ENCODE peak calls at places on chromosome 17, in nine cellular contexts. X is tibial artery; Q is kidney; B is hepatocyte; U is ascending aorta; S is heart right ventricle; V is uterus; L is CD8-positive, alpha-beta memory T cell; K is HCT116. F is an unnamed sample. For H3K36me3, the result is how much of the 10 kb centered on the place peaks cover.

GRCh38 chr17:72104863-72105234 is 16.0 kb upstream of the SOX9 start:
- DNase-seq in L (no peak), K (no peak), S (no peak), U (no peak), Q (no peak), B (no peak), X (no peak), V (no peak), F (no peak)

GRCh38 chr17:70905796-70906195 is 736.5 kb downstream of the KCNJ2 start:
- DNase-seq in V (no peak), X (peak), Q (peak), U (peak), B (peak), K (peak), S (peak), L (no peak), F (peak)

GRCh38 chr17:72560303-72561247 is 439.8 kb downstream of the SOX9 start:
- DNase-seq in Q (no peak), X (no peak), V (no peak), S (no peak), B (peak), U (no peak), L (peak), K (peak), F (no peak)

GRCh38 chr17:19448341-19449268 is 37.6 kb downstream of the RNF112 start:
- DNase-seq in B (peak), X (peak), S (no peak), V (peak), Q (no peak), U (peak), K (no peak), L (no peak), F (no peak)

GRCh38 chr17:68435876-68436842 is 21.1 kb downstream of the WIPI1 start:
- DNase-seq in Q (no peak), B (peak), X (peak), V (peak), L (peak), U (peak), S (peak), K (peak), F (peak)

GRCh38 chr17:47730681-47731080 is 2.4 kb upstream of the TBX21 start:
- DNase-seq in X (no peak), L (no peak), U (no peak), Q (no peak), B (no peak), S (no peak), K (no peak), V (no peak), F (no peak)

GRCh38 chr17:74430706-74431567 is 951 bp upstream of the GPRC5C start:
- DNase-seq in Q (peak), V (peak), U (peak), S (peak), X (peak), L (no peak), K (peak), B (peak), F (peak)

GRCh38 chr17:8488931-8489330 is 53.2 kb downstream of the NDEL1 start:
- DNase-seq in L (no peak), S (no peak), Q (no peak), K (no peak), X (peak), V (peak), B (peak), U (peak), F (peak)

GRCh38 chr17:44278006-44278405 is 10.1 kb upstream of the SLC4A1 start:
- DNase-seq in Q (no peak), B (no peak), V (no peak), S (no peak), K (no peak), U (no peak), X (no peak), L (no peak), F (no peak)

GRCh38 chr17:47204722-47205418 is 4.3 kb upstream of the MYL4 start:
- DNase-seq in S (no peak), X (peak), V (no peak), B (no peak), L (peak), Q (no peak), K (no peak), U (no peak), F (peak)

GRCh38 chr17:59848778-59849177 is 44.0 kb downstream of the TUBD1 start:
- DNase-seq in K (no peak), V (peak), X (peak), L (no peak), S (peak), Q (peak), U (no peak), B (peak), F (peak)

GRCh38 chr17:45312477-45313418 is 4.1 kb downstream of the MAP3K14 start:
- DNase-seq in B (no peak), K (no peak), S (no peak), U (no peak), Q (no peak), V (no peak), X (no peak), L (peak), F (no peak)

GRCh38 chr17:74243013-74243755 is 29.8 kb downstream of the TTYH2 start:
- DNase-seq in U (no peak), X (no peak), L (no peak), Q (no peak), K (no peak), S (peak), B (no peak), V (no peak), F (peak)

GRCh38 chr17:50190278-50191069 is 11.0 kb downstream of the COL1A1 start:
- DNase-seq in V (no peak), S (no peak), U (no peak), L (no peak), B (no peak), Q (no peak), K (no peak), X (no peak), F (no peak)

DNA sequence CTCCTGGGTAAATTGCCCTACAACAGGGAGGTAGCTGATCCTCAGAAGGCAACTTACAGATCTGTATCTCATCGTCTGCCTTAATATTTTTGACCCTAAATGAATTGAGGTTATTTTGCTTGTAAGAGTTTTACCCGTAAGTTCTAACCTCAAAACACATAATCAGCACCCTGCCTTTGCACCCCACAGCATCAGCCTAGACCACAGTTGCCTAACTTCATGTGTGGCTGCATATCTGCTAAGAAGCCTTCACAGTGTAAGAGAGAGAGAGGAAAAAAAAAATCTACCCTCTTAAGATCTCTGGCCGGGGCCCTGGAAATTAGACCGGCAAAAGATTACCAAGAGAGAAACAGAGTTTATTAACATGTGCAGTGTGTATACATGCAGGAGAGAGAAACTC is 76.9 kb downstream of the ARHGAP44 start:
- DNase-seq in S (no peak), B (no peak), X (no peak), U (no peak), K (no peak), L (no peak), V (no peak), Q (no peak), F (no peak)
- H3K4me3 ChIP-seq in S (no peak), B (no peak), X (no peak), U (no peak), K (no peak), L (no peak), V (no peak), Q (no peak), F (no peak)

DNA sequence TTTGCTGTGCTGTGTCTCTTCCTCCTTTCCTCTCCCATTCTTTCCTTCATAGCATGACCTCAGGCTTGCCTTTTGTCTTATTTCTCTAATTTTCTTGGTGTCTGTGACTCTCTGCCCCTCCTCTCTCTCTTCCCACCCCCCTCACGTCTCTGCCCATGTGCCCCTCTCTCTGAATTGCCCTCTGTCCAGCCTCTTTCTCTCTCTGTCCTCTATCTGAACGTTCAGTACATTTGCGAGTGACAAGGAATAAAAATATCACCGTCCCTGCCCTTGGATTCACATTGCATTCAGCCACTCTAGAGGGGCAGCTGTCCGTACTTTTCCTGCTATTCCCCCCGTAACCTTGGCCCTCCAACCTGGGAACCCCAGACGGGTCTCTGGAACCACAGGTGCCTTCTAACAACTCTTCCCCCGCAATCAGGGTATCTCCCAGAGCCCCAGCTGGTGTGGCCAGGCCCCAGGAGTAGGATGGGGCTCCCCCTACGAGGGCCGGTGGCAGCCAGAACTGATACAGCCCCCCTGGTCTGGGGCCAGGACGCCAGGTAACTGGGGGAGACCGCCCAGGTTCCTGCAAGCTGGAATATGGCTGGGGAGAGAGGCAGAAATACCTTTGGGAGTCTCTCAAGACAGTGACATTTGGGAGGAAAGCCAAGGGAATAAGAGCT is 1.8 kb downstream of the KIF1C start:
- DNase-seq in U (no peak), B (no peak), V (no peak), S (no peak), X (peak), K (no peak), Q (no peak), L (no peak), F (no peak)
- H3K27ac ChIP-seq in U (peak), B (peak), V (peak), S (peak), X (peak), K (peak), Q (peak), L (no peak), F (peak)

DNA sequence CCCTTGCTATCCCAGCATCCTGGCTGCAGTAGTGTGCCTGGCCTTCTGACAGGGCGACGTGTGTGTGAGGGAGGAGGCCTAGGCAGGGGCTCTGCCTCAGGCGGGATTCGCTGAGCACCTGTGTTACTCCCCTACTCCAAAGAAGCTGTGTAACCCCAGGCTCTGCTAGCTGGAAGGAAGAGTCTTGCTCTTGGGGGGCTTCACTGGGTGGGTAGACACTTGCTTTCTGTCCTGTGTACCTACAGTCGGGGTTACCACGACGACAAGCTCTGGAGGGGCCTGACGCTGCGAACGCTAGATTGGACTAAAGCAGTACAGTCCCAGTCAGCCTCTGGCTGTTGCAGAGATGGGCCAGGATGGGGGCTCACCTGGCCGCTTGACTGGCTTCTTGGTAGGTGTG is 9.5 kb downstream of the EXOC7 start:
- DNase-seq in S (no peak), U (no peak), V (no peak), L (no peak), X (no peak), Q (no peak), B (no peak), K (no peak), F (no peak)
- H3K36me3 ChIP-seq in S (under half), U (half or more), V (under half), L (under half), X (half or more), Q (under half), B (under half), K (under half), F (half or more)

GRCh38 chr17:80070375-80071115 is 30.8 kb upstream of the GAA start:
- DNase-seq in V (no peak), Q (peak), B (no peak), U (no peak), L (no peak), X (no peak), S (no peak), K (no peak), F (no peak)
- H3K4me3 ChIP-seq in V (peak), Q (peak), B (no peak), U (peak), L (no peak), X (peak), S (peak), K (no peak), F (peak)

DNA sequence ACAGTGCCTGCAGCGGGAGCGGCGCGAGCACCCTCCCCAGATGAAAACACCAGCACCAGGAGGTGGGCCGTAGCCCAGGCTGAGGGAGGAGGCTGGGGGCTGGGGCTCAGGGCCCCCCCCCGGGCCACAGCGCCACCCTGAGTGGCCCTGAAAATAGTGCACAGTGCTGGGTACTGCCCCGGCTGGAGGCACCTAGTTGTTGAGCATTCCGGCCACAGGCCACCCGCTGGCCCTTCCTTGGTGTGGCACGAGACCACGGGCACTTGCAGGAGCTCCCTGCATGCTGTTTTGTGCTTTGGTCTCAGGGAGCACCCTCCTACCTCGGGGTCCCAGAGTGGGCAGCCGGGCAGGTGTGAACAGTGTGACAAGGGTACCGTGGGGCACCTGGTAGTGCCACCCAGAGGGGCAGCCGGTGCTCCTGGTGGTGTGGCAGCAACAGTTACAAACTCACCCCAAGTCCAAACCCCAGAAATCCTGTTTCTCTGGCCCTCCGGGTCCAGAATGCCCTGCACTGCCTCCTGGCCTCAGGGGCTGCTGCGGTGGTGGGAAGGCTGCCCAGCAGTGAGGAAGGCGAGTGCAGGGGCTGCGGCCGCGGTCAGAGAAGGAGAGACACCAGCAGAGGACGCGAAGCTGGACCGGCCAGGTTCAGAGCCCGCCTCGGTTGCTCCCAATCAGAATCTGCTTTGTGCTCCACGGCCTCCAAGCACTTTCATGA is 11.9 kb downstream of the FSCN2 start:
- DNase-seq in U (no peak), B (no peak), X (no peak), K (no peak), Q (peak), L (no peak), V (no peak), S (peak), F (no peak)
- H3K27ac ChIP-seq in U (no peak), B (no peak), X (no peak), K (no peak), Q (no peak), L (no peak), V (no peak), S (no peak), F (no peak)

F was measured in left ventricle myocardium inferior.